ENCODE peak calls at places on chromosomes 12 and 14, in eight cellular contexts. V is HepG2, Y is progenitor cell of endocrine pancreas, N is germinal center, U is HFF-Myc, G is NCI-H748 treated with DMSO at 0.1 percent for 48 hours, L is HFFc6, I is NCI-H1105. A is an unnamed sample.

GRCh38 chr12:122106891-122107660 is 28.5 kb downstream of the MLXIP start:
- DNase-seq in V (no peak), Y (no peak), N (no peak), U (no peak), G (no peak), L (peak), I (no peak), A (no peak)

GRCh38 chr12:62466018-62466595 is 519 bp upstream of the MON2 start:
- DNase-seq in V (peak), Y (no peak), N (peak), U (no peak), G (peak), L (peak), I (peak), A (peak)

GRCh38 chr12:116406529-116406928 is 129.0 kb upstream of the MED13L start:
- DNase-seq in V (peak), Y (no peak), N (no peak), U (peak), G (no peak), L (peak), I (no peak), A (no peak)

GRCh38 chr14:95101736-95102677 is 55.3 kb downstream of the DICER1 start:
- DNase-seq in V (no peak), Y (no peak), N (no peak), U (no peak), G (no peak), L (no peak), I (no peak), A (peak)

GRCh38 chr12:105983622-105984325 is 155.0 kb downstream of the NUAK1 start:
- DNase-seq in V (no peak), Y (no peak), N (no peak), U (peak), G (no peak), L (peak), I (no peak), A (no peak)

GRCh38 chr12:12081836-12082497 is 11.2 kb downstream of the BCL2L14 start:
- DNase-seq in V (peak), Y (no peak), N (no peak), U (no peak), G (peak), L (peak), I (no peak), A (peak)

GRCh38 chr12:118237908-118238307 is 102.0 kb downstream of the PEBP1 start:
- DNase-seq in V (no peak), Y (no peak), N (no peak), U (no peak), G (no peak), L (peak), I (no peak), A (no peak)

GRCh38 chr12:112270673-112271072 is 111.6 kb downstream of the HECTD4 start:
- DNase-seq in V (no peak), Y (no peak), N (no peak), U (no peak), G (no peak), L (no peak), I (no peak), A (no peak)

GRCh38 chr14:23562822-23563472 is 4.6 kb downstream of the AP1G2 start:
- DNase-seq in V (peak), Y (peak), N (peak), U (no peak), G (peak), L (no peak), I (peak), A (peak)

GRCh38 chr12:47111392-47111778 is 31.6 kb upstream of the AMIGO2 start:
- DNase-seq in V (no peak), Y (no peak), N (no peak), U (no peak), G (no peak), L (no peak), I (no peak), A (no peak)

GRCh38 chr12:104222981-104223380 is 7.4 kb downstream of the TXNRD1 start:
- DNase-seq in V (no peak), Y (no peak), N (no peak), U (no peak), G (no peak), L (no peak), I (no peak), A (no peak)

GRCh38 chr12:111166779-111167540 is 201.9 kb downstream of the PHETA1 start:
- DNase-seq in V (no peak), Y (no peak), N (no peak), U (no peak), G (no peak), L (no peak), I (peak), A (peak)

GRCh38 chr12:106682594-106683234 is 91.8 kb upstream of the RIC8B start:
- DNase-seq in V (peak), Y (no peak), N (no peak), U (no peak), G (no peak), L (peak), I (no peak), A (no peak)

GRCh38 chr14:42715316-42715715 is 1108.6 kb downstream of the LRFN5 start:
- DNase-seq in V (no peak), Y (no peak), N (no peak), U (no peak), G (no peak), L (no peak), I (no peak), A (no peak)

GRCh38 chr12:47841506-47841905 is 21.8 kb upstream of the HDAC7 start:
- DNase-seq in V (no peak), Y (no peak), N (no peak), U (no peak), G (no peak), L (no peak), I (no peak), A (no peak)

GRCh38 chr14:33548606-33549005 is 402.3 kb downstream of the EGLN3 start:
- DNase-seq in V (no peak), Y (no peak), N (no peak), U (no peak), G (no peak), L (no peak), I (no peak), A (no peak)

GRCh38 chr12:13530966-13531365 is 334.4 kb downstream of the EMP1 start:
- DNase-seq in V (no peak), Y (no peak), N (no peak), U (no peak), G (peak), L (no peak), I (no peak), A (no peak)

GRCh38 chr14:83217492-83217891 is 1683.8 kb upstream of the SEL1L start:
- DNase-seq in V (no peak), Y (no peak), N (no peak), U (no peak), G (no peak), L (peak), I (no peak), A (no peak)

GRCh38 chr14:61838661-61839060 is 76.4 kb downstream of the SNAPC1 start:
- DNase-seq in V (no peak), Y (no peak), N (no peak), U (no peak), G (no peak), L (no peak), I (no peak), A (no peak)

GRCh38 chr12:9906888-9907287 is 25.3 kb downstream of the CLEC2A start:
- DNase-seq in V (no peak), Y (no peak), N (no peak), U (no peak), G (no peak), L (no peak), I (no peak), A (no peak)

GRCh38 chr12:67981236-67982164 is 7.7 kb upstream of the IFNG-AS1 start:
- DNase-seq in V (no peak), Y (no peak), N (no peak), U (peak), G (no peak), L (peak), I (no peak), A (no peak)

GRCh38 chr12:132367401-132367851 is 38.0 kb upstream of the GALNT9 start:
- DNase-seq in V (no peak), Y (no peak), N (no peak), U (no peak), G (no peak), L (no peak), I (no peak), A (no peak)

GRCh38 chr14:56874375-56874774 is 64.1 kb upstream of the OTX2 start:
- DNase-seq in V (peak), Y (no peak), N (peak), U (no peak), G (peak), L (no peak), I (peak), A (no peak)

GRCh38 chr12:100404769-100405407 is 48.0 kb downstream of the SLC17A8 start:
- DNase-seq in V (peak), Y (peak), N (peak), U (peak), G (peak), L (no peak), I (no peak), A (no peak)

GRCh38 chr14:74085047-74085637 is 386 bp downstream of the LIN52 start:
- DNase-seq in V (peak), Y (peak), N (no peak), U (no peak), G (peak), L (peak), I (no peak), A (no peak)

GRCh38 chr14:27078176-27078575 is 480.3 kb upstream of the NOVA1 start:
- DNase-seq in V (no peak), Y (no peak), N (no peak), U (no peak), G (no peak), L (no peak), I (no peak), A (no peak)

GRCh38 chr12:65696227-65696626 is 128.1 kb upstream of the HMGA2 start:
- DNase-seq in V (no peak), Y (no peak), N (no peak), U (no peak), G (no peak), L (no peak), I (no peak), A (no peak)